ENCODE peak calls at places on chromosomes 13 and 19, in ten cellular contexts. One of them, this sample, is unnamed.

GRCh38 chr19:55809381-55810058 is 22.3 kb downstream of the NLRP11 start:
- DNase-seq in left ventricle myocardium inferior: peak; percentile 17
- DNase-seq in fibroblast of mammary gland: peak; percentile 57
- DNase-seq in bronchial epithelial cell: peak; percentile 17
- DNase-seq in PC-3: peak; percentile 80
- DNase-seq in foreskin fibroblast: peak; percentile 11
- DNase-seq in IMR-90: peak; percentile 33
- DNase-seq in AG09309: peak; percentile 35
- DNase-seq in heart left ventricle: no peak
- DNase-seq in AG10803: peak; percentile 30
- DNase-seq in this sample: no peak

GRCh38 chr13:36038785-36039415 is 92.3 kb downstream of the DCLK1 start:
- DNase-seq in AG10803: no peak
- DNase-seq in heart left ventricle: no peak
- DNase-seq in IMR-90: no peak
- DNase-seq in left ventricle myocardium inferior: no peak
- DNase-seq in foreskin fibroblast: no peak
- DNase-seq in AG09309: no peak
- DNase-seq in fibroblast of mammary gland: peak; percentile 88
- DNase-seq in bronchial epithelial cell: peak; percentile 46
- DNase-seq in PC-3: no peak
- DNase-seq in this sample: no peak

GRCh38 chr13:50386527-50387123 is 371.4 kb downstream of the KCNRG start:
- DNase-seq in left ventricle myocardium inferior: peak; percentile 25
- DNase-seq in foreskin fibroblast: peak; percentile 57
- DNase-seq in bronchial epithelial cell: no peak
- DNase-seq in AG09309: peak; percentile 61
- DNase-seq in IMR-90: peak; percentile 82
- DNase-seq in PC-3: peak; percentile 12
- DNase-seq in AG10803: peak; percentile 78
- DNase-seq in heart left ventricle: no peak
- DNase-seq in fibroblast of mammary gland: peak; percentile 46
- DNase-seq in this sample: no peak

GRCh38 chr19:28468701-28469459 is 744.1 kb downstream of the UQCRFS1 start:
- DNase-seq in foreskin fibroblast: peak; percentile 34
- DNase-seq in AG10803: peak; percentile 49
- DNase-seq in fibroblast of mammary gland: peak; percentile 57
- DNase-seq in AG09309: peak; percentile 55
- DNase-seq in PC-3: peak; percentile 1
- DNase-seq in IMR-90: no peak
- DNase-seq in bronchial epithelial cell: no peak
- DNase-seq in left ventricle myocardium inferior: no peak
- DNase-seq in heart left ventricle: no peak
- DNase-seq in this sample: no peak

GRCh38 chr19:18904334-18905057 is 8.5 kb upstream of the CERS1 start:
- DNase-seq in PC-3: no peak
- DNase-seq in AG09309: no peak
- DNase-seq in left ventricle myocardium inferior: no peak
- DNase-seq in heart left ventricle: no peak
- DNase-seq in foreskin fibroblast: no peak
- DNase-seq in bronchial epithelial cell: no peak
- DNase-seq in IMR-90: no peak
- DNase-seq in AG10803: no peak
- DNase-seq in fibroblast of mammary gland: no peak
- DNase-seq in this sample: no peak

GRCh38 chr13:50682002-50682401 is 161.5 kb downstream of the DLEU7 start:
- DNase-seq in heart left ventricle: no peak
- DNase-seq in left ventricle myocardium inferior: no peak
- DNase-seq in IMR-90: no peak
- DNase-seq in AG09309: no peak
- DNase-seq in foreskin fibroblast: no peak
- DNase-seq in fibroblast of mammary gland: no peak
- DNase-seq in bronchial epithelial cell: no peak
- DNase-seq in AG10803: peak; percentile 47
- DNase-seq in PC-3: no peak
- DNase-seq in this sample: no peak

GRCh38 chr19:38655148-38655824 is 7.8 kb downstream of the ACTN4 start:
- DNase-seq in foreskin fibroblast: no peak
- DNase-seq in AG09309: no peak
- DNase-seq in heart left ventricle: no peak
- DNase-seq in left ventricle myocardium inferior: no peak
- DNase-seq in bronchial epithelial cell: peak; percentile 52
- DNase-seq in fibroblast of mammary gland: peak; percentile 51
- DNase-seq in AG10803: no peak
- DNase-seq in IMR-90: peak; percentile 54
- DNase-seq in PC-3: no peak
- DNase-seq in this sample: no peak

GRCh38 chr19:6740589-6741348 is 1.3 kb downstream of the TRIP10 start:
- DNase-seq in AG09309: no peak
- DNase-seq in fibroblast of mammary gland: peak; percentile 19
- DNase-seq in heart left ventricle: peak; percentile 85
- DNase-seq in bronchial epithelial cell: peak; percentile 37
- DNase-seq in foreskin fibroblast: no peak
- DNase-seq in left ventricle myocardium inferior: peak; percentile 70
- DNase-seq in PC-3: peak; percentile 55
- DNase-seq in AG10803: peak; percentile 23
- DNase-seq in IMR-90: peak; percentile 19
- DNase-seq in this sample: no peak

GRCh38 chr13:108929532-108929931 is 300.1 kb downstream of the MYO16 start:
- DNase-seq in IMR-90: no peak
- DNase-seq in bronchial epithelial cell: no peak
- DNase-seq in AG10803: peak; percentile 61
- DNase-seq in left ventricle myocardium inferior: no peak
- DNase-seq in foreskin fibroblast: no peak
- DNase-seq in AG09309: no peak
- DNase-seq in PC-3: peak; percentile 30
- DNase-seq in heart left ventricle: no peak
- DNase-seq in fibroblast of mammary gland: peak; percentile 62
- DNase-seq in this sample: no peak

GRCh38 chr13:45518525-45519235 is 53.9 kb downstream of the COG3 start:
- DNase-seq in left ventricle myocardium inferior: no peak
- DNase-seq in bronchial epithelial cell: peak; percentile 97
- DNase-seq in foreskin fibroblast: peak; percentile 66
- DNase-seq in PC-3: peak; percentile 79
- DNase-seq in fibroblast of mammary gland: peak; percentile 71
- DNase-seq in IMR-90: peak; percentile 90
- DNase-seq in heart left ventricle: no peak
- DNase-seq in AG10803: peak; percentile 56
- DNase-seq in AG09309: no peak
- DNase-seq in this sample: no peak

GRCh38 chr13:99704390-99704789 is 203.1 kb downstream of the TM9SF2 start:
- DNase-seq in fibroblast of mammary gland: no peak
- DNase-seq in left ventricle myocardium inferior: no peak
- DNase-seq in heart left ventricle: no peak
- DNase-seq in AG09309: no peak
- DNase-seq in foreskin fibroblast: no peak
- DNase-seq in PC-3: no peak
- DNase-seq in bronchial epithelial cell: no peak
- DNase-seq in IMR-90: no peak
- DNase-seq in AG10803: no peak
- DNase-seq in this sample: no peak

GRCh38 chr13:77543711-77544110 is 8.2 kb downstream of the SCEL start:
- DNase-seq in bronchial epithelial cell: peak; percentile 33
- DNase-seq in IMR-90: no peak
- DNase-seq in foreskin fibroblast: no peak
- DNase-seq in AG09309: no peak
- DNase-seq in PC-3: no peak
- DNase-seq in fibroblast of mammary gland: no peak
- DNase-seq in heart left ventricle: no peak
- DNase-seq in AG10803: no peak
- DNase-seq in left ventricle myocardium inferior: no peak
- DNase-seq in this sample: no peak
- H3K4me3 ChIP-seq in bronchial epithelial cell: no peak overlapping the region
- H3K4me3 ChIP-seq in IMR-90: no peak overlapping the region
- H3K4me3 ChIP-seq in foreskin fibroblast: no peak overlapping the region
- H3K4me3 ChIP-seq in AG09309: no peak overlapping the region
- H3K4me3 ChIP-seq in PC-3: no peak overlapping the region
- H3K4me3 ChIP-seq in fibroblast of mammary gland: no peak overlapping the region
- H3K4me3 ChIP-seq in heart left ventricle: no peak overlapping the region
- H3K4me3 ChIP-seq in AG10803: no peak overlapping the region
- H3K4me3 ChIP-seq in left ventricle myocardium inferior: no peak overlapping the region
- H3K4me3 ChIP-seq in this sample: no peak overlapping the region

DNA sequence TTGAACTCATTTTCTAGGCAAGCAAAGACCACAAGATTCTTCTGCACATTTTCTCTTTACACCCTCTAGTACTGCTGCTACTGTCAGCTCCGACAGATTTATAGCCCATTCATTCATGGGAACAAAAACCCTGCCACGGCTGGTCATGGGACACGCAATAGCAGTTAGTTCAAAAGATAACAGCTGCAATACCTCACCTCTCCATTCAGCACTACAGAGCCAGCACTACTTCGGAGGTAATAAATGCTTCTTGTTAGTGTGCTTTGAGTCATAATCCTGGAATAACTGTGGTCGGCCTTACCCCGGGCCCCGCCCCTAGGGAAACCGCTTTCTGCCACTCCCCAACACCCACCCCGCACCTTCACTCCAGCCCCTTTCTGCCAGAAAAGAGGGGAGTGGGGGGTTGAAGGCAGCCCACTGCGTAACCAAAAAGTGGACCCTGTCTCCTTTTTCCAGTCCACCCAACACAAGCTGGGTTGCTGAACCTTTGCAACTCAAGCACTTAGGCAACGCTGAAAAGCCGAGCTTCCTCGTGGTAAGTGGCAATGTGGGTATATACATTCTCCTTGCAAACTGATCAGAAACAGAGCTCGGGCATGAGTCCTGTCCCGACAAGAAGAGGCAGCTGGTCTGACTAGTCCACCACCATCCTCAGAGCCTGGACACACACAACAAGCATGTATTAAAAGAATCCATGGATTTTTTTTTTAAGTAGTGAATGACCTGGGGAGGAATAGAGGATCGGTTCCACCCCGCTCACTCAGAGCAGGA is 240.8 kb upstream of the ZNF507 start:
- DNase-seq in foreskin fibroblast: no peak
- DNase-seq in PC-3: peak; percentile 35
- DNase-seq in AG10803: no peak
- DNase-seq in fibroblast of mammary gland: no peak
- DNase-seq in IMR-90: no peak
- DNase-seq in heart left ventricle: no peak
- DNase-seq in AG09309: no peak
- DNase-seq in left ventricle myocardium inferior: no peak
- DNase-seq in bronchial epithelial cell: peak; percentile 2
- DNase-seq in this sample: no peak
- TF ChIP-seq CTCF in foreskin fibroblast: no peak
- TF ChIP-seq CTCF in PC-3: no peak
- TF ChIP-seq CTCF in AG10803: no peak
- TF ChIP-seq CTCF in fibroblast of mammary gland: no peak
- TF ChIP-seq CTCF in IMR-90: no peak
- TF ChIP-seq CTCF in heart left ventricle: no peak
- TF ChIP-seq CTCF in AG09309: no peak
- TF ChIP-seq CTCF in left ventricle myocardium inferior: no peak
- TF ChIP-seq CTCF in bronchial epithelial cell: no peak
- TF ChIP-seq CTCF in this sample: no peak

DNA sequence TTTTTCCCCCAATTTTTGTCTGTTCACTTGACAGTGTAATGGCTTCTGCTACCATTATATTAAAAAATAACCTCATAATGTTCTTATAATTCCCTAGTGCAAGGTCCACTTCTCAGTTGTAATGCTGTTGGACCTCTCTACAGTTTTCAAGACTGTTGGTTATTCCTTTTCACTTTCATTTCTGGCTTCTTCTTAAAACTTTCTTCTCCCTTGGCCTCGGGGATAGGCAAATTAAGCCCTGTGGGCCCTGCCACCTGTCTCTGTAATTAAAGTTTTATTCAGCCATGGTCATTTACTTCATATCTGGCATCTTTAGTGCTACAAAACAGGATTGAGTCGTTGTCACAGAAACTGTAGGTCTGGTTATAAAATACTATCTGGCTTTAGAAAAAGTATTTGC is 313.5 kb downstream of the KLF12 start:
- DNase-seq in AG09309: no peak
- DNase-seq in PC-3: no peak
- DNase-seq in IMR-90: no peak
- DNase-seq in AG10803: no peak
- DNase-seq in foreskin fibroblast: no peak
- DNase-seq in bronchial epithelial cell: no peak
- DNase-seq in heart left ventricle: no peak
- DNase-seq in left ventricle myocardium inferior: no peak
- DNase-seq in fibroblast of mammary gland: no peak
- DNase-seq in this sample: no peak
- H3K4me3 ChIP-seq in AG09309: no peak overlapping the region
- H3K4me3 ChIP-seq in PC-3: no peak overlapping the region
- H3K4me3 ChIP-seq in IMR-90: no peak overlapping the region
- H3K4me3 ChIP-seq in AG10803: no peak overlapping the region
- H3K4me3 ChIP-seq in foreskin fibroblast: no peak overlapping the region
- H3K4me3 ChIP-seq in bronchial epithelial cell: no peak overlapping the region
- H3K4me3 ChIP-seq in heart left ventricle: no peak overlapping the region
- H3K4me3 ChIP-seq in left ventricle myocardium inferior: no peak overlapping the region
- H3K4me3 ChIP-seq in fibroblast of mammary gland: no peak overlapping the region
- H3K4me3 ChIP-seq in this sample: no peak overlapping the region

GRCh38 chr19:46715620-46716012 is 1.3 kb downstream of the PRKD2 start:
- DNase-seq in heart left ventricle: no peak
- DNase-seq in foreskin fibroblast: no peak
- DNase-seq in AG10803: no peak
- DNase-seq in bronchial epithelial cell: no peak
- DNase-seq in fibroblast of mammary gland: no peak
- DNase-seq in left ventricle myocardium inferior: no peak
- DNase-seq in PC-3: no peak
- DNase-seq in IMR-90: no peak
- DNase-seq in AG09309: no peak
- DNase-seq in this sample: no peak

GRCh38 chr19:46716672-46717033 is 261 bp downstream of the PRKD2 start:
- DNase-seq in IMR-90: no peak
- DNase-seq in PC-3: no peak
- DNase-seq in foreskin fibroblast: no peak
- DNase-seq in fibroblast of mammary gland: no peak
- DNase-seq in AG09309: no peak
- DNase-seq in heart left ventricle: no peak
- DNase-seq in bronchial epithelial cell: no peak
- DNase-seq in AG10803: no peak
- DNase-seq in left ventricle myocardium inferior: no peak
- DNase-seq in this sample: no peak

GRCh38 chr19:46717034-46717715 is at the start of gene PRKD2:
- DNase-seq in foreskin fibroblast: peak; percentile 72
- DNase-seq in heart left ventricle: peak; percentile 96
- DNase-seq in fibroblast of mammary gland: peak; percentile 66
- DNase-seq in AG10803: peak; percentile 77
- DNase-seq in left ventricle myocardium inferior: peak; percentile 95
- DNase-seq in AG09309: peak; percentile 34
- DNase-seq in IMR-90: peak; percentile 68
- DNase-seq in PC-3: peak; percentile 69
- DNase-seq in bronchial epithelial cell: peak; percentile 31
- DNase-seq in this sample: peak; percentile 35

GRCh38 chr19:46714523-46715106 is 2.3 kb downstream of the PRKD2 start:
- DNase-seq in foreskin fibroblast: no peak
- DNase-seq in PC-3: no peak
- DNase-seq in fibroblast of mammary gland: no peak
- DNase-seq in AG09309: no peak
- DNase-seq in AG10803: no peak
- DNase-seq in heart left ventricle: no peak
- DNase-seq in IMR-90: no peak
- DNase-seq in left ventricle myocardium inferior: no peak
- DNase-seq in bronchial epithelial cell: no peak
- DNase-seq in this sample: no peak

GRCh38 chr19:46716013-46716671 is 772 bp downstream of the PRKD2 start:
- DNase-seq in AG10803: no peak
- DNase-seq in AG09309: no peak
- DNase-seq in fibroblast of mammary gland: no peak
- DNase-seq in heart left ventricle: peak; percentile 73
- DNase-seq in left ventricle myocardium inferior: no peak
- DNase-seq in bronchial epithelial cell: no peak
- DNase-seq in PC-3: no peak
- DNase-seq in IMR-90: no peak
- DNase-seq in foreskin fibroblast: no peak
- DNase-seq in this sample: no peak
- TF ChIP-seq CTCF in AG10803: no peak
- TF ChIP-seq CTCF in AG09309: no peak
- TF ChIP-seq CTCF in fibroblast of mammary gland: no peak
- TF ChIP-seq CTCF in heart left ventricle: no peak
- TF ChIP-seq CTCF in left ventricle myocardium inferior: no peak
- TF ChIP-seq CTCF in bronchial epithelial cell: no peak
- TF ChIP-seq CTCF in PC-3: no peak
- TF ChIP-seq CTCF in IMR-90: no peak
- TF ChIP-seq CTCF in foreskin fibroblast: no peak
- TF ChIP-seq CTCF in this sample: no peak

This sample was measured in astrocyte of the cerebellum.